ENCODE peak calls at places on chromosomes 13 and 19, in ten cellular contexts. W is A549; R is fibroblast of villous mesenchyme; V is mucosa of descending colon; U is T-helper 2 cell; A is ascending aorta; H is activated naive CD4-positive, alpha-beta T cell treated with anti-CD3 and anti-CD28 coated beads, Interleukin-2, amount 10 ng/mL, durations not matched to agents 7 days and 5 days; S is Daoy; G is AG04450; B is ELR. J is an unnamed sample.

GRCh38 chr19:40588110-40588854 is 11.6 kb downstream of the SHKBP1 start:
- DNase-seq in V (no peak), R (no peak), S (peak), H (no peak), A (no peak), G (no peak), U (no peak), W (peak), B (peak), J (peak)

GRCh38 chr19:17469092-17469370 is 1.3 kb upstream of the SLC27A1 start:
- DNase-seq in V (no peak), B (no peak), R (no peak), H (no peak), S (no peak), U (no peak), G (no peak), W (no peak), A (no peak), J (no peak)

GRCh38 chr13:37602743-37603381 is 4.3 kb upstream of the POSTN start:
- DNase-seq in B (peak), U (no peak), S (no peak), H (no peak), W (no peak), R (peak), A (no peak), V (no peak), G (no peak), J (peak)

GRCh38 chr19:2974342-2974932 is 2.9 kb upstream of the TLE6 start:
- DNase-seq in W (no peak), S (no peak), U (no peak), A (no peak), G (no peak), H (no peak), R (peak), B (no peak), V (no peak), J (peak)

GRCh38 chr13:51892657-51893056 is 30.9 kb downstream of the CCDC70 start:
- DNase-seq in W (no peak), R (no peak), A (no peak), U (no peak), H (no peak), V (no peak), S (no peak), B (no peak), G (no peak), J (no peak)

GRCh38 chr13:33132644-33133440 is 116.6 kb downstream of the KL start:
- DNase-seq in A (no peak), G (no peak), B (no peak), W (no peak), S (no peak), H (no peak), V (no peak), U (no peak), R (peak), J (peak)

GRCh38 chr19:44576843-44577565 is 36.4 kb upstream of the IGSF23 start:
- DNase-seq in S (peak), A (no peak), R (peak), H (peak), B (peak), G (no peak), V (no peak), W (peak), U (no peak), J (no peak)

GRCh38 chr19:55096061-55096701 is 20.5 kb downstream of the EPS8L1 start:
- DNase-seq in G (no peak), S (no peak), H (no peak), V (no peak), R (no peak), W (no peak), B (no peak), A (no peak), U (no peak), J (no peak)

GRCh38 chr13:66972659-66973058 is 257.5 kb downstream of the PCDH9 start:
- DNase-seq in H (no peak), S (no peak), A (no peak), U (no peak), G (no peak), B (no peak), R (no peak), V (no peak), W (no peak), J (no peak)

GRCh38 chr13:50358221-50358620 is 343.0 kb downstream of the KCNRG start:
- DNase-seq in B (no peak), S (peak), W (no peak), U (no peak), V (no peak), R (no peak), A (no peak), G (no peak), H (no peak), J (no peak)

GRCh38 chr19:36773223-36773579 is 594 bp upstream of the ZNF850 start:
- DNase-seq in V (no peak), S (no peak), H (no peak), A (no peak), U (no peak), W (no peak), B (no peak), R (no peak), G (no peak), J (no peak)

GRCh38 chr13:113781571-113781970 is 22.5 kb downstream of the TMEM255B start:
- DNase-seq in V (no peak), U (no peak), S (no peak), A (no peak), W (no peak), R (no peak), B (no peak), H (no peak), G (no peak), J (no peak)

GRCh38 chr19:38243279-38243673 is 12.9 kb downstream of the PPP1R14A start:
- DNase-seq in W (no peak), B (no peak), A (no peak), V (no peak), H (no peak), R (no peak), S (no peak), U (no peak), G (no peak), J (no peak)

GRCh38 chr19:16075430-16076153 is 703 bp upstream of the TPM4 start:
- DNase-seq in A (no peak), G (no peak), B (no peak), W (no peak), V (peak), S (no peak), U (no peak), R (peak), H (no peak), J (no peak)

GRCh38 chr13:82627183-82627582 is 1255.1 kb downstream of the SLITRK1 start:
- DNase-seq in H (no peak), G (peak), A (no peak), W (peak), V (no peak), R (peak), U (no peak), B (peak), S (no peak), J (no peak)

GRCh38 chr19:33282036-33282686 is 20.2 kb downstream of the CEBPA start:
- DNase-seq in H (no peak), W (no peak), S (peak), U (no peak), G (no peak), V (no peak), B (peak), R (peak), A (no peak), J (no peak)

GRCh38 chr19:10235003-10235402 is 3.9 kb upstream of the S1PR2 start:
- DNase-seq in W (no peak), R (no peak), V (no peak), U (no peak), B (no peak), G (no peak), S (no peak), H (no peak), A (no peak), J (no peak)

GRCh38 chr19:4369888-4370260 is 26.5 kb downstream of the MPND start:
- DNase-seq in B (no peak), S (no peak), R (peak), A (no peak), V (peak), G (no peak), H (peak), U (peak), W (no peak), J (peak)

GRCh38 chr19:45547965-45548609 is 36.5 kb downstream of the OPA3 start:
- DNase-seq in R (peak), S (peak), A (no peak), U (no peak), G (no peak), W (peak), V (peak), H (no peak), B (peak), J (peak)

GRCh38 chr19:5138606-5139594 is 170.0 kb downstream of the KDM4B start:
- DNase-seq in V (peak), H (peak), W (no peak), U (peak), G (no peak), A (no peak), S (peak), B (peak), R (peak), J (no peak)

GRCh38 chr13:112582305-112582704 is 5.6 kb downstream of the TUBGCP3 start:
- DNase-seq in B (no peak), U (no peak), W (no peak), S (no peak), R (no peak), V (no peak), H (no peak), A (no peak), G (no peak), J (no peak)

GRCh38 chr13:40539954-40540706 is 126.3 kb downstream of the FOXO1 start:
- DNase-seq in B (peak), S (peak), G (peak), A (no peak), R (peak), U (no peak), H (no peak), W (peak), V (no peak), J (peak)

GRCh38 chr19:46678110-46678732 is 17.2 kb upstream of the DACT3 start:
- DNase-seq in S (peak), V (peak), B (peak), W (peak), R (no peak), H (peak), G (no peak), A (no peak), U (peak), J (peak)

GRCh38 chr13:27079421-27079958 is 92.1 kb downstream of the USP12 start:
- DNase-seq in W (no peak), U (no peak), S (peak), A (no peak), R (peak), G (peak), H (no peak), B (peak), V (no peak), J (peak)